ENCODE peak calls at places on chromosomes 2 and 18, in four cellular contexts. C, F, B and H are unnamed samples.

GRCh38 chr2:152443771-152444170 is 108.8 kb downstream of the FMNL2 start:
- DNase-seq in C (no peak), F (no peak), B (no peak), H (no peak)

GRCh38 chr2:129436809-129437208 is 542.7 kb upstream of the RAB6C start:
- DNase-seq in C (no peak), F (no peak), B (no peak), H (no peak)

GRCh38 chr18:10321576-10321975 is 132.9 kb upstream of the APCDD1 start:
- DNase-seq in C (no peak), F (no peak), B (no peak), H (no peak)

GRCh38 chr2:97910403-97911209 is 85.1 kb downstream of the TMEM131 start:
- DNase-seq in C (no peak), F (no peak), B (no peak), H (no peak)

GRCh38 chr2:133812826-133813617 is 244.8 kb upstream of the NCKAP5 start:
- DNase-seq in C (no peak), F (no peak), B (no peak), H (no peak)

GRCh38 chr18:80159713-80160636 is 50.9 kb downstream of the ADNP2 start:
- DNase-seq in C (no peak), F (no peak), B (peak), H (no peak)

GRCh38 chr2:74567862-74568261 is 13.3 kb downstream of the DOK1 start:
- DNase-seq in C (no peak), F (no peak), B (no peak), H (no peak)

GRCh38 chr2:239608723-239609122 is 207.9 kb upstream of the HDAC4 start:
- DNase-seq in C (no peak), F (no peak), B (no peak), H (no peak)

GRCh38 chr2:209334188-209335017 is 89.4 kb upstream of the MAP2 start:
- DNase-seq in C (peak), F (no peak), B (peak), H (peak)

GRCh38 chr2:72623481-72623880 is 202.4 kb downstream of the EXOC6B start:
- DNase-seq in C (no peak), F (no peak), B (no peak), H (no peak)

GRCh38 chr18:51051105-51051712 is 21.2 kb downstream of the SMAD4 start:
- DNase-seq in C (peak), F (no peak), B (no peak), H (peak)

GRCh38 chr18:56748698-56749268 is 97.6 kb downstream of the WDR7 start:
- DNase-seq in C (peak), F (no peak), B (no peak), H (peak)